ENCODE peak calls at places on chromosomes 13 and 19, in four cellular contexts. C is colonic mucosa, N is iPS-NIHi11, R is glutamatergic neuron. U is an unnamed sample.

GRCh38 chr13:83780201-83780600 is 102.1 kb downstream of the SLITRK1 start:
- DNase-seq in C (no peak), N (peak), R (no peak), U (no peak)

GRCh38 chr19:6350688-6351087 is 10.6 kb upstream of the CLPP start:
- DNase-seq in C (no peak), N (no peak), R (no peak), U (no peak)

GRCh38 chr13:109204657-109205056 is 575.2 kb downstream of the MYO16 start:
- DNase-seq in C (no peak), R (no peak), N (no peak), U (no peak)

GRCh38 chr19:42511340-42511739 is 16.9 kb downstream of the CEACAM1 start:
- DNase-seq in N (no peak), C (no peak), R (no peak), U (no peak)

GRCh38 chr13:50685491-50685890 is 158.0 kb downstream of the DLEU7 start:
- DNase-seq in N (peak), R (no peak), C (peak), U (peak)

GRCh38 chr13:35891973-35892441 is 239.2 kb downstream of the DCLK1 start:
- DNase-seq in C (no peak), R (no peak), N (no peak), U (no peak)

GRCh38 chr13:47903836-47904235 is 97.2 kb downstream of the SUCLA2 start:
- DNase-seq in N (no peak), C (no peak), R (no peak), U (no peak)

GRCh38 chr13:31765441-31765840 is 26.1 kb downstream of the RXFP2 start:
- DNase-seq in C (no peak), N (no peak), R (no peak), U (no peak)

GRCh38 chr19:17448190-17448967 is at the start of gene TMEM221:
- DNase-seq in R (peak), C (peak), N (peak), U (no peak)

GRCh38 chr13:109728061-109728460 is 58.3 kb downstream of the IRS2 start:
- DNase-seq in N (no peak), C (no peak), R (no peak), U (no peak)

GRCh38 chr13:104253063-104253680 is 1187.0 kb upstream of the SLC10A2 start:
- DNase-seq in C (no peak), N (no peak), R (no peak), U (no peak)

GRCh38 chr13:113744197-113745000 is 14.6 kb upstream of the TMEM255B start:
- DNase-seq in R (no peak), N (no peak), C (no peak), U (no peak)

GRCh38 chr19:19956431-19957075 is 55.8 kb downstream of the ZNF93 start:
- DNase-seq in C (no peak), R (peak), N (peak), U (no peak)

GRCh38 chr13:110307697-110308376 is 753 bp downstream of the COL4A2 start:
- DNase-seq in N (no peak), C (no peak), R (peak), U (no peak)

GRCh38 chr13:68888832-68889231 is 1218.8 kb upstream of the ATXN8OS start:
- DNase-seq in R (no peak), N (no peak), C (no peak), U (no peak)

GRCh38 chr13:57996717-57997116 is 365.2 kb downstream of the PCDH17 start:
- DNase-seq in N (no peak), R (no peak), C (no peak), U (no peak)

GRCh38 chr13:30429721-30430694 is 7.7 kb downstream of the UBE2L5 start:
- DNase-seq in N (no peak), R (no peak), C (no peak), U (no peak)

GRCh38 chr13:78607409-78608253 is 4.3 kb upstream of the POU4F1 start:
- DNase-seq in C (no peak), N (peak), R (peak), U (no peak)

GRCh38 chr19:37931941-37932655 is 25.1 kb downstream of the SIPA1L3 start:
- DNase-seq in R (peak), N (peak), C (peak), U (peak)

GRCh38 chr13:83618966-83619365 is 263.3 kb downstream of the SLITRK1 start:
- DNase-seq in R (no peak), N (no peak), C (no peak), U (no peak)

GRCh38 chr13:41315466-41316047 is 4.5 kb downstream of the NAA16 start:
- DNase-seq in N (no peak), C (no peak), R (no peak), U (no peak)

GRCh38 chr19:38524994-38525634 is 91.6 kb downstream of the RYR1 start:
- DNase-seq in R (no peak), C (no peak), N (no peak), U (no peak)

GRCh38 chr19:32406161-32407003 is 812 bp downstream of the DPY19L3 start:
- DNase-seq in R (no peak), N (no peak), C (no peak), U (no peak)

GRCh38 chr19:38264486-38265212 is at the start of gene SPINT2:
- DNase-seq in C (no peak), N (peak), R (peak), U (no peak)

GRCh38 chr19:32675720-32676185 is at the start of gene RGS9BP:
- DNase-seq in R (peak), N (peak), C (peak), U (peak)

GRCh38 chr19:55069137-55069858 is 6.3 kb upstream of the RDH13 start:
- DNase-seq in R (peak), N (peak), C (peak), U (peak)

U was measured in mucosa of gallbladder.